ENCODE peak calls at places on chromosomes 7 and 10, in ten cellular contexts. One of them, this sample, is unnamed.

GRCh38 chr7:132603241-132603789 is 27.0 kb upstream of the PLXNA4 start:
- DNase-seq in gastrocnemius medialis: no peak
- DNase-seq in RWPE2: no peak
- DNase-seq in MM.1S: no peak
- DNase-seq in fibroblast of mammary gland: no peak
- DNase-seq in thoracic aorta: no peak
- DNase-seq in stomach: no peak
- DNase-seq in brain microvascular endothelial cell: no peak
- DNase-seq in CD8-positive, alpha-beta T cell: no peak
- DNase-seq in Caco-2: peak
- DNase-seq in this sample: no peak

GRCh38 chr7:80147543-80148376 is 13.1 kb downstream of the GNAI1 start:
- DNase-seq in gastrocnemius medialis: no peak
- DNase-seq in RWPE2: no peak
- DNase-seq in MM.1S: no peak
- DNase-seq in fibroblast of mammary gland: peak
- DNase-seq in thoracic aorta: no peak
- DNase-seq in stomach: no peak
- DNase-seq in brain microvascular endothelial cell: peak
- DNase-seq in CD8-positive, alpha-beta T cell: no peak
- DNase-seq in Caco-2: no peak
- DNase-seq in this sample: peak

GRCh38 chr10:52451817-52452216 is 137.7 kb downstream of the DKK1 start:
- DNase-seq in gastrocnemius medialis: no peak
- DNase-seq in RWPE2: no peak
- DNase-seq in MM.1S: no peak
- DNase-seq in fibroblast of mammary gland: peak
- DNase-seq in thoracic aorta: no peak
- DNase-seq in stomach: no peak
- DNase-seq in brain microvascular endothelial cell: no peak
- DNase-seq in CD8-positive, alpha-beta T cell: no peak
- DNase-seq in Caco-2: no peak
- DNase-seq in this sample: peak

GRCh38 chr10:133528845-133529575 is 1.8 kb downstream of the CYP2E1 start:
- DNase-seq in gastrocnemius medialis: no peak
- DNase-seq in RWPE2: no peak
- DNase-seq in MM.1S: no peak
- DNase-seq in fibroblast of mammary gland: peak
- DNase-seq in thoracic aorta: no peak
- DNase-seq in stomach: peak
- DNase-seq in brain microvascular endothelial cell: peak
- DNase-seq in CD8-positive, alpha-beta T cell: no peak
- DNase-seq in Caco-2: no peak
- DNase-seq in this sample: no peak

GRCh38 chr7:36661135-36661840 is 63.0 kb downstream of the AOAH start:
- DNase-seq in gastrocnemius medialis: no peak
- DNase-seq in RWPE2: no peak
- DNase-seq in MM.1S: no peak
- DNase-seq in fibroblast of mammary gland: peak
- DNase-seq in thoracic aorta: no peak
- DNase-seq in stomach: no peak
- DNase-seq in brain microvascular endothelial cell: no peak
- DNase-seq in CD8-positive, alpha-beta T cell: no peak
- DNase-seq in Caco-2: no peak
- DNase-seq in this sample: no peak

GRCh38 chr10:7260412-7260900 is 150.4 kb downstream of the SFMBT2 start:
- DNase-seq in gastrocnemius medialis: peak
- DNase-seq in RWPE2: peak
- DNase-seq in MM.1S: peak
- DNase-seq in fibroblast of mammary gland: peak
- DNase-seq in thoracic aorta: peak
- DNase-seq in stomach: no peak
- DNase-seq in brain microvascular endothelial cell: peak
- DNase-seq in CD8-positive, alpha-beta T cell: no peak
- DNase-seq in Caco-2: peak
- DNase-seq in this sample: peak

GRCh38 chr7:147483634-147484292 is 1106.8 kb upstream of the C7orf33 start:
- DNase-seq in gastrocnemius medialis: no peak
- DNase-seq in RWPE2: no peak
- DNase-seq in MM.1S: no peak
- DNase-seq in fibroblast of mammary gland: peak
- DNase-seq in thoracic aorta: no peak
- DNase-seq in stomach: no peak
- DNase-seq in brain microvascular endothelial cell: no peak
- DNase-seq in CD8-positive, alpha-beta T cell: no peak
- DNase-seq in Caco-2: no peak
- DNase-seq in this sample: no peak

GRCh38 chr7:92135100-92135429 is 788 bp upstream of the CYP51A1 start:
- DNase-seq in gastrocnemius medialis: no peak
- DNase-seq in RWPE2: no peak
- DNase-seq in MM.1S: peak
- DNase-seq in fibroblast of mammary gland: peak
- DNase-seq in thoracic aorta: no peak
- DNase-seq in stomach: peak
- DNase-seq in brain microvascular endothelial cell: peak
- DNase-seq in CD8-positive, alpha-beta T cell: no peak
- DNase-seq in Caco-2: peak
- DNase-seq in this sample: no peak

GRCh38 chr7:151676759-151677158 is 157.1 kb upstream of the RHEB start:
- DNase-seq in gastrocnemius medialis: no peak
- DNase-seq in RWPE2: no peak
- DNase-seq in MM.1S: no peak
- DNase-seq in fibroblast of mammary gland: no peak
- DNase-seq in thoracic aorta: no peak
- DNase-seq in stomach: peak
- DNase-seq in brain microvascular endothelial cell: no peak
- DNase-seq in CD8-positive, alpha-beta T cell: no peak
- DNase-seq in Caco-2: no peak
- DNase-seq in this sample: no peak
- TF ChIP-seq CTCF in gastrocnemius medialis: no peak
- TF ChIP-seq CTCF in RWPE2: no peak
- TF ChIP-seq CTCF in MM.1S: no peak
- TF ChIP-seq CTCF in fibroblast of mammary gland: no peak
- TF ChIP-seq CTCF in thoracic aorta: no peak
- TF ChIP-seq CTCF in stomach: no peak
- TF ChIP-seq CTCF in brain microvascular endothelial cell: no peak
- TF ChIP-seq CTCF in CD8-positive, alpha-beta T cell: no peak
- TF ChIP-seq CTCF in Caco-2: no peak
- TF ChIP-seq CTCF in this sample: no peak

GRCh38 chr10:81034376-81034775 is 496.7 kb downstream of the SH2D4B start:
- DNase-seq in gastrocnemius medialis: no peak
- DNase-seq in RWPE2: no peak
- DNase-seq in MM.1S: no peak
- DNase-seq in fibroblast of mammary gland: no peak
- DNase-seq in thoracic aorta: no peak
- DNase-seq in stomach: no peak
- DNase-seq in brain microvascular endothelial cell: no peak
- DNase-seq in CD8-positive, alpha-beta T cell: no peak
- DNase-seq in Caco-2: no peak
- DNase-seq in this sample: no peak

GRCh38 chr10:81026597-81026996 is 488.9 kb downstream of the SH2D4B start:
- DNase-seq in gastrocnemius medialis: no peak
- DNase-seq in RWPE2: no peak
- DNase-seq in MM.1S: no peak
- DNase-seq in fibroblast of mammary gland: no peak
- DNase-seq in thoracic aorta: no peak
- DNase-seq in stomach: no peak
- DNase-seq in brain microvascular endothelial cell: peak
- DNase-seq in CD8-positive, alpha-beta T cell: no peak
- DNase-seq in Caco-2: no peak
- DNase-seq in this sample: peak

GRCh38 chr10:81027223-81027622 is 489.5 kb downstream of the SH2D4B start:
- DNase-seq in gastrocnemius medialis: no peak
- DNase-seq in RWPE2: no peak
- DNase-seq in MM.1S: no peak
- DNase-seq in fibroblast of mammary gland: no peak
- DNase-seq in thoracic aorta: no peak
- DNase-seq in stomach: no peak
- DNase-seq in brain microvascular endothelial cell: peak
- DNase-seq in CD8-positive, alpha-beta T cell: no peak
- DNase-seq in Caco-2: no peak
- DNase-seq in this sample: no peak

GRCh38 chr10:81036257-81036656 is 498.6 kb downstream of the SH2D4B start:
- DNase-seq in gastrocnemius medialis: no peak
- DNase-seq in RWPE2: no peak
- DNase-seq in MM.1S: no peak
- DNase-seq in fibroblast of mammary gland: no peak
- DNase-seq in thoracic aorta: no peak
- DNase-seq in stomach: no peak
- DNase-seq in brain microvascular endothelial cell: no peak
- DNase-seq in CD8-positive, alpha-beta T cell: no peak
- DNase-seq in Caco-2: no peak
- DNase-seq in this sample: no peak

DNA sequence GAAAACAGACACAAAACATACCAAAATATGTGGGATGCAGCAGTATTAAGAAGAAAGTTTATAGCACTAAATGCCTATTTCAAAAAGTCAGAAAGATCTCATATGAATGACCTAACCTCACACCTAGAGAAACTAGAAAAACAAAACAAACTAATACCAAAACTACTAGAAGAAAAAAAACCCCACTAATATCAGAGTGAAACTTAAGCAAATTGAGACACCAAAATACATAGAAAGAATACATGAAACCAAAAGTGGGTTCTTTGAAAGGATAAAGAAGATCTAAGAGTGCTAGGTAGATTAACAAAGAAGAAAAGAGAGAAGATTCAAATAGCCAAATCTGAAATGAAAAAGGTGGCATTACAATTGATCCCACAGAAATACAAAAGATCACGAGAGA is 494.1 kb downstream of the SH2D4B start:
- DNase-seq in gastrocnemius medialis: no peak
- DNase-seq in RWPE2: no peak
- DNase-seq in MM.1S: peak
- DNase-seq in fibroblast of mammary gland: no peak
- DNase-seq in thoracic aorta: no peak
- DNase-seq in stomach: no peak
- DNase-seq in brain microvascular endothelial cell: no peak
- DNase-seq in CD8-positive, alpha-beta T cell: no peak
- DNase-seq in Caco-2: no peak
- DNase-seq in this sample: no peak
- H3K4me3 ChIP-seq in gastrocnemius medialis: no peak
- H3K4me3 ChIP-seq in RWPE2: no peak
- H3K4me3 ChIP-seq in MM.1S: no peak
- H3K4me3 ChIP-seq in fibroblast of mammary gland: no peak
- H3K4me3 ChIP-seq in thoracic aorta: no peak
- H3K4me3 ChIP-seq in stomach: no peak
- H3K4me3 ChIP-seq in brain microvascular endothelial cell: no peak
- H3K4me3 ChIP-seq in CD8-positive, alpha-beta T cell: no peak
- H3K4me3 ChIP-seq in Caco-2: no peak
- H3K4me3 ChIP-seq in this sample: no peak

DNA sequence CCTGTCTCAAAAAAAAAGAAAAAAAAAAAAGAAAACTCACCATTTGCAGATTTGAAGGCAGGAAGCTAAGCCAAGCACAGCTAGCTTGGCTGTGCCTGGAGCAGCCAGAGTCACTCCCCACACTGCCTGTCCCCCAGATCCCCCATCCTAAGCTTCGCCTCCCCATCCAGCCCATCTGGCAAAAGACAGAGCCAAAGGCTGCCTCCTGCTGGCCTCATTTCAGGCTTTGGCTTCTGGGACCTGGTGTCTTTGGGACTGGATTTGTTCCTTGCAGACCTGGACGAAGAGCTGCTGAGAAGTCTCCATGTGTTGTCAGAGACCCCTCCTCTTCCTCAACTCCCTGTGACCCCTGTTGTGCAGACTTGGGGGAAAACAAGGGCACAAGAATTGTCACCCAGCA is 8.1 kb downstream of the ASL start:
- DNase-seq in gastrocnemius medialis: no peak
- DNase-seq in RWPE2: no peak
- DNase-seq in MM.1S: no peak
- DNase-seq in fibroblast of mammary gland: no peak
- DNase-seq in thoracic aorta: no peak
- DNase-seq in stomach: no peak
- DNase-seq in brain microvascular endothelial cell: no peak
- DNase-seq in CD8-positive, alpha-beta T cell: no peak
- DNase-seq in Caco-2: no peak
- DNase-seq in this sample: no peak
- TF ChIP-seq CTCF in gastrocnemius medialis: no peak
- TF ChIP-seq CTCF in RWPE2: no peak
- TF ChIP-seq CTCF in MM.1S: no peak
- TF ChIP-seq CTCF in fibroblast of mammary gland: peak
- TF ChIP-seq CTCF in thoracic aorta: no peak
- TF ChIP-seq CTCF in stomach: no peak
- TF ChIP-seq CTCF in brain microvascular endothelial cell: peak
- TF ChIP-seq CTCF in CD8-positive, alpha-beta T cell: no peak
- TF ChIP-seq CTCF in Caco-2: no peak
- TF ChIP-seq CTCF in this sample: no peak

GRCh38 chr7:20786049-20786412 is 655 bp downstream of the SP8 start:
- DNase-seq in gastrocnemius medialis: no peak
- DNase-seq in RWPE2: no peak
- DNase-seq in MM.1S: no peak
- DNase-seq in fibroblast of mammary gland: no peak
- DNase-seq in thoracic aorta: no peak
- DNase-seq in stomach: no peak
- DNase-seq in brain microvascular endothelial cell: no peak
- DNase-seq in CD8-positive, alpha-beta T cell: no peak
- DNase-seq in Caco-2: no peak
- DNase-seq in this sample: no peak

GRCh38 chr7:20787658-20788057 is 972 bp upstream of the SP8 start:
- DNase-seq in gastrocnemius medialis: no peak
- DNase-seq in RWPE2: no peak
- DNase-seq in MM.1S: no peak
- DNase-seq in fibroblast of mammary gland: no peak
- DNase-seq in thoracic aorta: no peak
- DNase-seq in stomach: no peak
- DNase-seq in brain microvascular endothelial cell: no peak
- DNase-seq in CD8-positive, alpha-beta T cell: no peak
- DNase-seq in Caco-2: no peak
- DNase-seq in this sample: no peak

GRCh38 chr7:20786779-20787651 is at the start of gene SP8:
- DNase-seq in gastrocnemius medialis: no peak
- DNase-seq in RWPE2: peak
- DNase-seq in MM.1S: no peak
- DNase-seq in fibroblast of mammary gland: peak
- DNase-seq in thoracic aorta: no peak
- DNase-seq in stomach: no peak
- DNase-seq in brain microvascular endothelial cell: no peak
- DNase-seq in CD8-positive, alpha-beta T cell: no peak
- DNase-seq in Caco-2: peak
- DNase-seq in this sample: no peak

GRCh38 chr7:20785211-20786048 is 1.3 kb downstream of the SP8 start:
- DNase-seq in gastrocnemius medialis: no peak
- DNase-seq in RWPE2: no peak
- DNase-seq in MM.1S: no peak
- DNase-seq in fibroblast of mammary gland: no peak
- DNase-seq in thoracic aorta: no peak
- DNase-seq in stomach: peak
- DNase-seq in brain microvascular endothelial cell: no peak
- DNase-seq in CD8-positive, alpha-beta T cell: no peak
- DNase-seq in Caco-2: peak
- DNase-seq in this sample: no peak

DNA sequence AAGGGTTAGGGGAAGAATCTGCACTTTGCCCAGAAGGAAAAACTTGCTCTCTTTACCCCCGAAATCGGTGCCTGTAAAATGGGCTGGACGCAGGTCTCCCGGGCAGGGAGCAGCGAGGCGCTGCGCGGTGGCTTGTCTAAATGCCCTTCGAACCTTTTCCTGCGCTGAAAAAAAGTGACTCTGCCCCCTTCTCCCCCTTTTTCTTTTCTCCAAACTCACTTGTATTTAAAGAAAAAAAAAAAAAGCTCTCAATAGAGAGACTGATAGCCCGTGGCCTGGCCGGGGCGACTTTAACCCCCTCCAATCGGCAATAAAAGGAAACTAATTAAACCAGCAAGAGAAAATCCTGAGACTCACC is 286 bp downstream of the SP8 start:
- DNase-seq in gastrocnemius medialis: no peak
- DNase-seq in RWPE2: no peak
- DNase-seq in MM.1S: no peak
- DNase-seq in fibroblast of mammary gland: no peak
- DNase-seq in thoracic aorta: no peak
- DNase-seq in stomach: no peak
- DNase-seq in brain microvascular endothelial cell: no peak
- DNase-seq in CD8-positive, alpha-beta T cell: no peak
- DNase-seq in Caco-2: peak
- DNase-seq in this sample: no peak
- H3K4me3 ChIP-seq in gastrocnemius medialis: peak
- H3K4me3 ChIP-seq in RWPE2: peak
- H3K4me3 ChIP-seq in MM.1S: peak
- H3K4me3 ChIP-seq in fibroblast of mammary gland: no peak
- H3K4me3 ChIP-seq in thoracic aorta: peak
- H3K4me3 ChIP-seq in stomach: peak
- H3K4me3 ChIP-seq in brain microvascular endothelial cell: peak
- H3K4me3 ChIP-seq in CD8-positive, alpha-beta T cell: peak
- H3K4me3 ChIP-seq in Caco-2: peak
- H3K4me3 ChIP-seq in this sample: peak